ENCODE peak calls at places on chromosomes 12 and 14, in four cellular contexts. One of them, this sample, is unnamed.

GRCh38 chr14:22991852-22992251 is 9.5 kb upstream of the AJUBA start:
- DNase-seq in NCI-H446: no peak
- DNase-seq in GM23248: no peak
- DNase-seq in left ventricle myocardium inferior: no peak
- DNase-seq in this sample: no peak

GRCh38 chr12:52203126-52203921 is 11.5 kb upstream of the KRT80 start:
- DNase-seq in NCI-H446: no peak
- DNase-seq in GM23248: peak; percentile 92
- DNase-seq in left ventricle myocardium inferior: peak; percentile 42
- DNase-seq in this sample: no peak

GRCh38 chr12:52335598-52336262 is 14.5 kb upstream of the KRT83 start:
- DNase-seq in NCI-H446: peak; percentile 95
- DNase-seq in GM23248: no peak
- DNase-seq in left ventricle myocardium inferior: no peak
- DNase-seq in this sample: no peak

GRCh38 chr12:19338405-19338804 is 100.9 kb upstream of the AEBP2 start:
- DNase-seq in NCI-H446: no peak
- DNase-seq in GM23248: peak; percentile 8
- DNase-seq in left ventricle myocardium inferior: no peak
- DNase-seq in this sample: no peak

GRCh38 chr12:13171921-13172859 is 24.3 kb upstream of the EMP1 start:
- DNase-seq in NCI-H446: peak; percentile 44
- DNase-seq in GM23248: peak; percentile 88
- DNase-seq in left ventricle myocardium inferior: no peak
- DNase-seq in this sample: no peak

GRCh38 chr12:26795899-26796298 is 37.1 kb downstream of the ITPR2 start:
- DNase-seq in NCI-H446: no peak
- DNase-seq in GM23248: no peak
- DNase-seq in left ventricle myocardium inferior: no peak
- DNase-seq in this sample: no peak

GRCh38 chr14:60095781-60096450 is 4.2 kb downstream of the PCNX4 start:
- DNase-seq in NCI-H446: no peak
- DNase-seq in GM23248: peak; percentile 69
- DNase-seq in left ventricle myocardium inferior: no peak
- DNase-seq in this sample: no peak

GRCh38 chr12:71449373-71450070 is 9.9 kb downstream of the LGR5 start:
- DNase-seq in NCI-H446: no peak
- DNase-seq in GM23248: no peak
- DNase-seq in left ventricle myocardium inferior: no peak
- DNase-seq in this sample: no peak

GRCh38 chr12:51246254-51246853 is 7.7 kb downstream of the DAZAP2 start:
- DNase-seq in NCI-H446: no peak
- DNase-seq in GM23248: peak; percentile 21
- DNase-seq in left ventricle myocardium inferior: no peak
- DNase-seq in this sample: no peak

GRCh38 chr14:76580399-76580798 is 180.9 kb upstream of the VASH1 start:
- DNase-seq in NCI-H446: no peak
- DNase-seq in GM23248: no peak
- DNase-seq in left ventricle myocardium inferior: no peak
- DNase-seq in this sample: no peak

GRCh38 chr12:48794870-48795269 is 6.0 kb upstream of the ADCY6 start:
- DNase-seq in NCI-H446: no peak
- DNase-seq in GM23248: peak; percentile 56
- DNase-seq in left ventricle myocardium inferior: no peak
- DNase-seq in this sample: no peak

GRCh38 chr14:22231022-22231421 is 358.0 kb downstream of the DAD1 start:
- DNase-seq in NCI-H446: no peak
- DNase-seq in GM23248: no peak
- DNase-seq in left ventricle myocardium inferior: no peak
- DNase-seq in this sample: no peak